ENCODE peak calls at places on chromosomes 1 and 21, in nine cellular contexts. One of them, this sample, is unnamed.

GRCh38 chr1:208141793-208142192 is 102.4 kb downstream of the PLXNA2 start:
- DNase-seq in HFF-Myc: no peak
- DNase-seq in GDM1: no peak
- DNase-seq in NAMALWA: no peak
- DNase-seq in occipital lobe: no peak
- DNase-seq in left ventricle myocardium superior: no peak
- DNase-seq in stimulated activated CD4-positive, alpha-beta T cell treated with anti-CD3 and anti-CD28 coated beads, Interleukin-12 subunit alpha, Interleukin-12 subunit beta, amount 100 ng/mL, for 4 hours: no peak
- DNase-seq in EL: no peak
- DNase-seq in NCI-H2029: no peak
- DNase-seq in this sample: no peak

GRCh38 chr1:220011620-220012019 is 34.7 kb downstream of the EPRS1 start:
- DNase-seq in NAMALWA: no peak
- DNase-seq in stimulated activated CD4-positive, alpha-beta T cell treated with anti-CD3 and anti-CD28 coated beads, Interleukin-12 subunit alpha, Interleukin-12 subunit beta, amount 100 ng/mL, for 4 hours: no peak
- DNase-seq in NCI-H2029: no peak
- DNase-seq in EL: peak
- DNase-seq in occipital lobe: no peak
- DNase-seq in HFF-Myc: no peak
- DNase-seq in GDM1: no peak
- DNase-seq in left ventricle myocardium superior: no peak
- DNase-seq in this sample: no peak

GRCh38 chr1:8943516-8943896 is 2.2 kb upstream of the CA6 start:
- DNase-seq in GDM1: no peak
- DNase-seq in NAMALWA: no peak
- DNase-seq in occipital lobe: no peak
- DNase-seq in stimulated activated CD4-positive, alpha-beta T cell treated with anti-CD3 and anti-CD28 coated beads, Interleukin-12 subunit alpha, Interleukin-12 subunit beta, amount 100 ng/mL, for 4 hours: no peak
- DNase-seq in NCI-H2029: no peak
- DNase-seq in EL: no peak
- DNase-seq in left ventricle myocardium superior: no peak
- DNase-seq in HFF-Myc: no peak
- DNase-seq in this sample: no peak

GRCh38 chr1:8663915-8664331 is 153.5 kb downstream of the RERE start:
- DNase-seq in stimulated activated CD4-positive, alpha-beta T cell treated with anti-CD3 and anti-CD28 coated beads, Interleukin-12 subunit alpha, Interleukin-12 subunit beta, amount 100 ng/mL, for 4 hours: no peak
- DNase-seq in HFF-Myc: no peak
- DNase-seq in GDM1: no peak
- DNase-seq in NCI-H2029: no peak
- DNase-seq in left ventricle myocardium superior: no peak
- DNase-seq in occipital lobe: no peak
- DNase-seq in EL: no peak
- DNase-seq in NAMALWA: peak
- DNase-seq in this sample: no peak

GRCh38 chr1:7669559-7670208 is 101.4 kb upstream of the VAMP3 start:
- DNase-seq in GDM1: peak
- DNase-seq in stimulated activated CD4-positive, alpha-beta T cell treated with anti-CD3 and anti-CD28 coated beads, Interleukin-12 subunit alpha, Interleukin-12 subunit beta, amount 100 ng/mL, for 4 hours: peak
- DNase-seq in EL: peak
- DNase-seq in NCI-H2029: no peak
- DNase-seq in HFF-Myc: no peak
- DNase-seq in occipital lobe: peak
- DNase-seq in NAMALWA: peak
- DNase-seq in left ventricle myocardium superior: peak
- DNase-seq in this sample: peak

GRCh38 chr1:235902638-235903542 is 36.2 kb upstream of the LYST start:
- DNase-seq in NAMALWA: no peak
- DNase-seq in GDM1: no peak
- DNase-seq in stimulated activated CD4-positive, alpha-beta T cell treated with anti-CD3 and anti-CD28 coated beads, Interleukin-12 subunit alpha, Interleukin-12 subunit beta, amount 100 ng/mL, for 4 hours: no peak
- DNase-seq in left ventricle myocardium superior: no peak
- DNase-seq in HFF-Myc: no peak
- DNase-seq in EL: peak
- DNase-seq in occipital lobe: no peak
- DNase-seq in NCI-H2029: peak
- DNase-seq in this sample: no peak

GRCh38 chr1:18932387-18932786 is 24.1 kb downstream of the IFFO2 start:
- DNase-seq in EL: peak
- DNase-seq in left ventricle myocardium superior: no peak
- DNase-seq in HFF-Myc: no peak
- DNase-seq in occipital lobe: no peak
- DNase-seq in GDM1: no peak
- DNase-seq in stimulated activated CD4-positive, alpha-beta T cell treated with anti-CD3 and anti-CD28 coated beads, Interleukin-12 subunit alpha, Interleukin-12 subunit beta, amount 100 ng/mL, for 4 hours: no peak
- DNase-seq in NAMALWA: no peak
- DNase-seq in NCI-H2029: no peak
- DNase-seq in this sample: no peak

GRCh38 chr1:16459503-16459902 is 19.0 kb downstream of the NECAP2 start:
- DNase-seq in stimulated activated CD4-positive, alpha-beta T cell treated with anti-CD3 and anti-CD28 coated beads, Interleukin-12 subunit alpha, Interleukin-12 subunit beta, amount 100 ng/mL, for 4 hours: no peak
- DNase-seq in NCI-H2029: no peak
- DNase-seq in GDM1: no peak
- DNase-seq in NAMALWA: no peak
- DNase-seq in EL: no peak
- DNase-seq in occipital lobe: no peak
- DNase-seq in left ventricle myocardium superior: peak
- DNase-seq in HFF-Myc: no peak
- DNase-seq in this sample: no peak

GRCh38 chr21:9737871-9738520 is 783.4 kb upstream of the TPTE start:
- DNase-seq in HFF-Myc: no peak
- DNase-seq in EL: no peak
- DNase-seq in NAMALWA: no peak
- DNase-seq in stimulated activated CD4-positive, alpha-beta T cell treated with anti-CD3 and anti-CD28 coated beads, Interleukin-12 subunit alpha, Interleukin-12 subunit beta, amount 100 ng/mL, for 4 hours: no peak
- DNase-seq in occipital lobe: no peak
- DNase-seq in left ventricle myocardium superior: no peak
- DNase-seq in NCI-H2029: no peak
- DNase-seq in GDM1: no peak
- DNase-seq in this sample: no peak

GRCh38 chr1:167860231-167860923 is 53.6 kb downstream of the ADCY10 start:
- DNase-seq in stimulated activated CD4-positive, alpha-beta T cell treated with anti-CD3 and anti-CD28 coated beads, Interleukin-12 subunit alpha, Interleukin-12 subunit beta, amount 100 ng/mL, for 4 hours: no peak
- DNase-seq in occipital lobe: no peak
- DNase-seq in EL: peak
- DNase-seq in GDM1: no peak
- DNase-seq in left ventricle myocardium superior: no peak
- DNase-seq in NCI-H2029: no peak
- DNase-seq in HFF-Myc: no peak
- DNase-seq in NAMALWA: peak
- DNase-seq in this sample: no peak

GRCh38 chr1:203300441-203301330 is 4.6 kb upstream of the BTG2 start:
- DNase-seq in NAMALWA: peak
- DNase-seq in stimulated activated CD4-positive, alpha-beta T cell treated with anti-CD3 and anti-CD28 coated beads, Interleukin-12 subunit alpha, Interleukin-12 subunit beta, amount 100 ng/mL, for 4 hours: no peak
- DNase-seq in GDM1: peak
- DNase-seq in occipital lobe: no peak
- DNase-seq in left ventricle myocardium superior: no peak
- DNase-seq in EL: no peak
- DNase-seq in HFF-Myc: no peak
- DNase-seq in NCI-H2029: no peak
- DNase-seq in this sample: no peak

GRCh38 chr1:182841368-182841988 is 2.3 kb downstream of the DHX9 start:
- DNase-seq in HFF-Myc: peak
- DNase-seq in GDM1: no peak
- DNase-seq in EL: peak
- DNase-seq in stimulated activated CD4-positive, alpha-beta T cell treated with anti-CD3 and anti-CD28 coated beads, Interleukin-12 subunit alpha, Interleukin-12 subunit beta, amount 100 ng/mL, for 4 hours: no peak
- DNase-seq in NCI-H2029: no peak
- DNase-seq in occipital lobe: no peak
- DNase-seq in NAMALWA: peak
- DNase-seq in left ventricle myocardium superior: no peak
- DNase-seq in this sample: no peak

GRCh38 chr1:150525348-150525747 is 9.8 kb downstream of the FALEC start:
- DNase-seq in occipital lobe: no peak
- DNase-seq in stimulated activated CD4-positive, alpha-beta T cell treated with anti-CD3 and anti-CD28 coated beads, Interleukin-12 subunit alpha, Interleukin-12 subunit beta, amount 100 ng/mL, for 4 hours: no peak
- DNase-seq in left ventricle myocardium superior: no peak
- DNase-seq in HFF-Myc: no peak
- DNase-seq in NAMALWA: no peak
- DNase-seq in GDM1: no peak
- DNase-seq in EL: no peak
- DNase-seq in NCI-H2029: no peak
- DNase-seq in this sample: no peak

GRCh38 chr21:31475223-31475622 is 131.2 kb upstream of the TIAM1 start:
- DNase-seq in NAMALWA: no peak
- DNase-seq in GDM1: no peak
- DNase-seq in occipital lobe: no peak
- DNase-seq in left ventricle myocardium superior: no peak
- DNase-seq in HFF-Myc: no peak
- DNase-seq in EL: no peak
- DNase-seq in NCI-H2029: no peak
- DNase-seq in stimulated activated CD4-positive, alpha-beta T cell treated with anti-CD3 and anti-CD28 coated beads, Interleukin-12 subunit alpha, Interleukin-12 subunit beta, amount 100 ng/mL, for 4 hours: no peak
- DNase-seq in this sample: no peak

GRCh38 chr1:41868241-41868953 is 50.3 kb downstream of the HIVEP3 start:
- DNase-seq in HFF-Myc: no peak
- DNase-seq in EL: no peak
- DNase-seq in left ventricle myocardium superior: no peak
- DNase-seq in occipital lobe: no peak
- DNase-seq in NAMALWA: peak
- DNase-seq in stimulated activated CD4-positive, alpha-beta T cell treated with anti-CD3 and anti-CD28 coated beads, Interleukin-12 subunit alpha, Interleukin-12 subunit beta, amount 100 ng/mL, for 4 hours: no peak
- DNase-seq in GDM1: no peak
- DNase-seq in NCI-H2029: no peak
- DNase-seq in this sample: peak

GRCh38 chr1:183110466-183110865 is 75.6 kb upstream of the LAMC2 start:
- DNase-seq in left ventricle myocardium superior: no peak
- DNase-seq in occipital lobe: no peak
- DNase-seq in NAMALWA: no peak
- DNase-seq in NCI-H2029: no peak
- DNase-seq in EL: no peak
- DNase-seq in HFF-Myc: no peak
- DNase-seq in GDM1: no peak
- DNase-seq in stimulated activated CD4-positive, alpha-beta T cell treated with anti-CD3 and anti-CD28 coated beads, Interleukin-12 subunit alpha, Interleukin-12 subunit beta, amount 100 ng/mL, for 4 hours: no peak
- DNase-seq in this sample: no peak

GRCh38 chr1:156475568-156476500 is 24.7 kb downstream of the MEF2D start:
- DNase-seq in EL: peak
- DNase-seq in occipital lobe: peak
- DNase-seq in HFF-Myc: peak
- DNase-seq in stimulated activated CD4-positive, alpha-beta T cell treated with anti-CD3 and anti-CD28 coated beads, Interleukin-12 subunit alpha, Interleukin-12 subunit beta, amount 100 ng/mL, for 4 hours: no peak
- DNase-seq in GDM1: no peak
- DNase-seq in left ventricle myocardium superior: peak
- DNase-seq in NCI-H2029: no peak
- DNase-seq in NAMALWA: no peak
- DNase-seq in this sample: no peak

GRCh38 chr1:109922326-109922725 is 11.7 kb downstream of the CSF1 start:
- DNase-seq in NCI-H2029: no peak
- DNase-seq in stimulated activated CD4-positive, alpha-beta T cell treated with anti-CD3 and anti-CD28 coated beads, Interleukin-12 subunit alpha, Interleukin-12 subunit beta, amount 100 ng/mL, for 4 hours: no peak
- DNase-seq in HFF-Myc: no peak
- DNase-seq in GDM1: no peak
- DNase-seq in EL: no peak
- DNase-seq in NAMALWA: no peak
- DNase-seq in occipital lobe: no peak
- DNase-seq in left ventricle myocardium superior: no peak
- DNase-seq in this sample: no peak